ENCODE peak calls at places on chromosome 22, in ten cellular contexts. D is heart left ventricle, G is ovary, Z is Peyer's patch, I is adrenal gland, B is lower leg skin, N is GM12878, O is IMR-90, A is testis, P is esophagus squamous epithelium. Y is an unnamed sample.

GRCh38 chr22:39933741-39934140 is 26.5 kb upstream of the TMA7B start:
- DNase-seq in D (no peak), G (no peak), Z (no peak), I (no peak), B (no peak), N (no peak), O (no peak), A (no peak), P (no peak), Y (no peak)

GRCh38 chr22:25781801-25782200 is 39.8 kb downstream of the MYO18B start:
- DNase-seq in D (no peak), G (no peak), Z (no peak), I (no peak), B (no peak), N (no peak), O (no peak), A (no peak), P (no peak), Y (no peak)

GRCh38 chr22:29205598-29206371 is at the start of gene EMID1:
- DNase-seq in D (peak; percentile 45), G (peak; percentile 54), Z (no peak), I (no peak), B (no peak), N (no peak), O (peak; percentile 9), A (peak; percentile 49), P (no peak), Y (peak; percentile 48)

GRCh38 chr22:21807545-21807944 is 59.9 kb downstream of the MAPK1 start:
- DNase-seq in D (no peak), G (no peak), Z (no peak), I (no peak), B (no peak), N (no peak), O (peak; percentile 19), A (no peak), P (no peak), Y (no peak)

GRCh38 chr22:35739076-35739475 is 21.4 kb downstream of the APOL5 start:
- DNase-seq in D (no peak), G (no peak), Z (no peak), I (no peak), B (no peak), N (no peak), O (no peak), A (no peak), P (no peak), Y (no peak)

GRCh38 chr22:21567456-21568206 is at the start of gene UBE2L3:
- DNase-seq in D (peak; percentile 88), G (peak; percentile 87), Z (peak; percentile 89), I (peak; percentile 75), B (peak; percentile 96), N (no peak), O (peak; percentile 74), A (peak; percentile 89), P (no peak), Y (peak; percentile 82)

GRCh38 chr22:28907311-28908008 is 24.1 kb downstream of the ZNRF3 start:
- DNase-seq in D (no peak), G (no peak), Z (no peak), I (peak; percentile 63), B (peak; percentile 66), N (peak; percentile 89), O (peak; percentile 16), A (peak; percentile 34), P (no peak), Y (no peak)

GRCh38 chr22:23262474-23263332 is 82.4 kb downstream of the BCR start:
- DNase-seq in D (no peak), G (peak; percentile 49), Z (no peak), I (no peak), B (no peak), N (no peak), O (no peak), A (no peak), P (no peak), Y (no peak)

GRCh38 chr22:46679711-46680269 is 58.3 kb downstream of the CERK start:
- DNase-seq in D (no peak), G (no peak), Z (no peak), I (no peak), B (no peak), N (no peak), O (no peak), A (no peak), P (no peak), Y (no peak)

GRCh38 chr22:45972091-45972867 is 4.7 kb downstream of the WNT7B start:
- DNase-seq in D (no peak), G (no peak), Z (no peak), I (no peak), B (no peak), N (no peak), O (no peak), A (no peak), P (no peak), Y (no peak)

GRCh38 chr22:43272301-43272700 is 70.9 kb downstream of the SCUBE1 start:
- DNase-seq in D (no peak), G (no peak), Z (no peak), I (no peak), B (no peak), N (no peak), O (peak; percentile 18), A (peak; percentile 31), P (no peak), Y (no peak)

GRCh38 chr22:37197451-37198289 is 9.6 kb upstream of the C1QTNF6 start:
- DNase-seq in D (peak; percentile 57), G (peak; percentile 81), Z (peak; percentile 76), I (peak; percentile 95), B (no peak), N (no peak), O (peak; percentile 61), A (peak; percentile 53), P (no peak), Y (peak; percentile 86)

GRCh38 chr22:35543702-35544101 is 3.1 kb downstream of the RASD2 start:
- DNase-seq in D (no peak), G (no peak), Z (no peak), I (no peak), B (no peak), N (no peak), O (no peak), A (no peak), P (no peak), Y (no peak)

GRCh38 chr22:23401111-23401909 is 178.8 kb downstream of the IGLL1 start:
- DNase-seq in D (no peak), G (peak; percentile 60), Z (peak; percentile 37), I (no peak), B (no peak), N (no peak), O (peak; percentile 75), A (no peak), P (no peak), Y (no peak)

GRCh38 chr22:29072979-29073617 is at the start of gene KREMEN1:
- DNase-seq in D (no peak), G (peak; percentile 55), Z (no peak), I (no peak), B (no peak), N (no peak), O (no peak), A (no peak), P (no peak), Y (peak; percentile 33)

GRCh38 chr22:36569999-36570398 is 41.0 kb upstream of the EIF3D start:
- DNase-seq in D (no peak), G (no peak), Z (no peak), I (no peak), B (no peak), N (no peak), O (peak; percentile 27), A (peak; percentile 30), P (no peak), Y (no peak)

GRCh38 chr22:21755855-21756284 is 20.3 kb upstream of the YPEL1 start:
- DNase-seq in D (no peak), G (no peak), Z (no peak), I (peak; percentile 73), B (no peak), N (peak; percentile 57), O (peak; percentile 90), A (no peak), P (no peak), Y (no peak)

GRCh38 chr22:29187831-29188230 is 17.9 kb upstream of the EMID1 start:
- DNase-seq in D (no peak), G (no peak), Z (no peak), I (no peak), B (no peak), N (no peak), O (no peak), A (no peak), P (no peak), Y (no peak)

GRCh38 chr22:42172385-42173172 is 42.0 kb upstream of the CYP2D6 start:
- DNase-seq in D (no peak), G (no peak), Z (peak; percentile 75), I (peak; percentile 30), B (no peak), N (no peak), O (peak; percentile 58), A (no peak), P (no peak), Y (no peak)

GRCh38 chr22:46589141-46589748 is 30.9 kb upstream of the GRAMD4 start:
- DNase-seq in D (peak; percentile 26), G (no peak), Z (peak; percentile 39), I (no peak), B (no peak), N (no peak), O (no peak), A (no peak), P (no peak), Y (no peak)

GRCh38 chr22:29907753-29908515 is 25.0 kb downstream of the MTMR3 start:
- DNase-seq in D (peak; percentile 85), G (peak; percentile 77), Z (peak; percentile 78), I (peak; percentile 81), B (peak; percentile 89), N (no peak), O (peak; percentile 99), A (peak; percentile 92), P (no peak), Y (peak; percentile 65)

GRCh38 chr22:38927033-38927789 is 30.2 kb upstream of the APOBEC3A start:
- DNase-seq in D (peak; percentile 81), G (peak; percentile 71), Z (peak; percentile 83), I (peak; percentile 78), B (peak; percentile 90), N (peak; percentile 7), O (peak; percentile 37), A (peak; percentile 82), P (no peak), Y (peak; percentile 60)
- TF ChIP-seq POLR2A in D (no peak), G (no peak), Z (no peak), I (peak; percentile 16), B (no peak), N (no peak), O (no peak), A (no peak), P (no peak), Y (no peak)

GRCh38 chr22:31199187-31199586 is 12.9 kb upstream of the LIMK2 start:
- DNase-seq in D (no peak), G (no peak), Z (no peak), I (no peak), B (no peak), N (no peak), O (no peak), A (no peak), P (no peak), Y (no peak)
- TF ChIP-seq CTCF in D (peak; percentile 25), G (no peak), Z (no peak), I (no peak), B (no peak), N (no peak), O (no peak), A (no peak), P (peak; percentile 26), Y (no peak)

GRCh38 chr22:49723478-49724029 is 104.1 kb downstream of the BRD1 start:
- DNase-seq in D (no peak), G (no peak), Z (no peak), I (no peak), B (peak; percentile 69), N (no peak), O (no peak), A (no peak), P (no peak), Y (no peak)
- TF ChIP-seq POLR2A in D (no peak), G (no peak), Z (no peak), I (no peak), B (no peak), N (no peak), O (no peak), A (no peak), P (no peak), Y (no peak)

GRCh38 chr22:38861170-38861874 is 10.7 kb downstream of the CBX6 start:
- DNase-seq in D (no peak), G (no peak), Z (peak; percentile 32), I (no peak), B (no peak), N (no peak), O (no peak), A (no peak), P (no peak), Y (no peak)
- TF ChIP-seq CTCF in D (peak; percentile 19), G (no peak), Z (no peak), I (no peak), B (no peak), N (no peak), O (peak; percentile 20), A (no peak), P (no peak), Y (peak; percentile 16)

Y was measured in uterus.